ENCODE peak calls at places on chromosomes 13 and 19, in four cellular contexts. L is mucosa of descending colon, T is glutamatergic neuron, B is fibroblast of the aortic adventitia. M is an unnamed sample.
A peak's percentile ranks its signal among the peaks of the same experiment; 100 is the strongest.

GRCh38 chr13:80871481-80871880 is 530.6 kb upstream of the SPRY2 start:
- DNase-seq in T (no peak), L (no peak), B (peak; percentile 4), M (no peak)

GRCh38 chr19:34500656-34501120 is 19.1 kb downstream of the WTIP start:
- DNase-seq in T (no peak), B (no peak), L (no peak), M (peak; percentile 43)

GRCh38 chr13:71274923-71275593 is 591.9 kb downstream of the DACH1 start:
- DNase-seq in T (no peak), L (no peak), B (no peak), M (peak; percentile 47)

GRCh38 chr19:5067666-5068065 is 98.8 kb downstream of the KDM4B start:
- DNase-seq in B (no peak), L (no peak), T (no peak), M (no peak)

GRCh38 chr13:37429976-37430375 is 168.6 kb downstream of the POSTN start:
- DNase-seq in L (no peak), B (peak; percentile 87), T (no peak), M (no peak)

GRCh38 chr13:76917096-76917495 is 30.9 kb upstream of the KCTD12 start:
- DNase-seq in L (no peak), T (no peak), B (peak; percentile 92), M (no peak)

GRCh38 chr19:4904481-4904880 is 1.8 kb upstream of the ARRDC5 start:
- DNase-seq in L (no peak), T (no peak), B (no peak), M (no peak)

GRCh38 chr13:67769063-67769986 is 539.2 kb upstream of the PCDH9 start:
- DNase-seq in B (no peak), T (no peak), L (peak; percentile 37), M (no peak)

GRCh38 chr19:21496876-21497275 is 8.5 kb upstream of the ZNF429 start:
- DNase-seq in L (no peak), B (no peak), T (no peak), M (no peak)

GRCh38 chr13:67841071-67841470 is 610.9 kb upstream of the PCDH9 start:
- DNase-seq in T (no peak), L (peak; percentile 38), B (no peak), M (no peak)

GRCh38 chr13:23865898-23866297 is 23.3 kb downstream of the MIPEP start:
- DNase-seq in L (no peak), T (no peak), B (no peak), M (no peak)

GRCh38 chr19:46288896-46289588 is 7.8 kb upstream of the HIF3A start:
- DNase-seq in L (no peak), T (no peak), B (peak; percentile 88), M (no peak)

GRCh38 chr13:71374471-71375041 is 492.4 kb downstream of the DACH1 start:
- DNase-seq in T (no peak), B (no peak), L (no peak), M (no peak)

GRCh38 chr13:38223093-38223492 is 126.6 kb upstream of the UFM1 start:
- DNase-seq in T (no peak), L (no peak), B (peak; percentile 40), M (no peak)

GRCh38 chr13:73715910-73716257 is 418.3 kb downstream of the KLF12 start:
- DNase-seq in B (no peak), T (no peak), L (no peak), M (peak; percentile 35)

GRCh38 chr19:17318966-17319365 is 9.6 kb downstream of the DDA1 start:
- DNase-seq in L (no peak), T (no peak), B (no peak), M (no peak)

GRCh38 chr13:23470706-23471610 is 37.5 kb upstream of the SACS start:
- DNase-seq in B (no peak), L (no peak), T (no peak), M (no peak)

GRCh38 chr19:23991170-23991569 is 76.5 kb downstream of the ZNF726 start:
- DNase-seq in L (no peak), T (no peak), B (peak; percentile 4), M (no peak)

GRCh38 chr13:46124967-46125933 is 20.4 kb upstream of the CPB2 start:
- DNase-seq in T (no peak), L (no peak), B (no peak), M (no peak)

GRCh38 chr19:45733160-45733810 is at the start of gene MEIOSIN:
- DNase-seq in L (peak; percentile 62), B (no peak), T (no peak), M (no peak)

GRCh38 chr13:22235285-22235949 is 564.5 kb downstream of the FGF9 start:
- DNase-seq in B (no peak), L (no peak), T (no peak), M (no peak)

GRCh38 chr19:41422955-41423354 is 4.2 kb downstream of the B3GNT8 start:
- DNase-seq in T (no peak), L (no peak), B (no peak), M (no peak)

GRCh38 chr13:110233181-110233641 is 73.7 kb downstream of the COL4A1 start:
- DNase-seq in B (peak; percentile 96), T (no peak), L (no peak), M (no peak)

GRCh38 chr19:3520166-3521103 is 14.3 kb downstream of the FZR1 start:
- DNase-seq in T (peak; percentile 14), L (no peak), B (no peak), M (no peak)
- TF ChIP-seq CTCF in T (no peak), L (no peak), B (no peak), M (no peak)

GRCh38 chr13:50685491-50685890 is 158.0 kb downstream of the DLEU7 start:
- DNase-seq in B (peak; percentile 41), L (no peak), T (no peak), M (no peak)

GRCh38 chr13:50684366-50684765 is 159.1 kb downstream of the DLEU7 start:
- DNase-seq in L (no peak), T (no peak), B (no peak), M (no peak)

GRCh38 chr13:50690020-50690419 is 153.5 kb downstream of the DLEU7 start:
- DNase-seq in T (no peak), B (no peak), L (no peak), M (no peak)

GRCh38 chr13:50686547-50686946 is 156.9 kb downstream of the DLEU7 start:
- DNase-seq in T (no peak), B (no peak), L (no peak), M (peak; percentile 19)

DNA sequence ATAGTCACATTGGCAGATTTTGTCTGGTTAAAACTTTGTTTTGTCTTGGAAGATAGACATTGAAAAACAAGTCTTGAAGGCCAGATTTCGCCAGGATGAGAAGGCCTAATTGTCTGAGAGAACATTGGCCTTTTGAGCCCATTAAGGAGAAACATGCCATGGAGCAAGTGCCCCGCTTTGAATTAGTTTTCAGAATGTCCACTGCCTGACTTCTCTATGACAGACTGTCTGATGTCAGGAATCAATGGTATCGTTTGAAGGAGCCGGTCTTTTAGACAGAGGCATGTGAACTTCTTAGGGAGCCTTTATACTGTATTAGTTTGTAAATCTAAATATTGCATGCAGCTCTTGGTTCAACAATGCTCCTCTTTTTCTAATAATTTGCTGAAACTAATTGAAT is 155.9 kb downstream of the DLEU7 start:
- DNase-seq in T (no peak), B (no peak), L (no peak), M (no peak)
- TF ChIP-seq CTCF in T (no peak), B (no peak), L (no peak), M (no peak)

GRCh38 chr19:13846533-13847032 is 30.4 kb upstream of the NANOS3 start:
- DNase-seq in L (peak; percentile 95), B (peak; percentile 75), T (no peak), M (peak; percentile 94)

GRCh38 chr19:13849277-13849676 is 27.7 kb upstream of the NANOS3 start:
- DNase-seq in T (no peak), B (no peak), L (peak; percentile 53), M (no peak)

GRCh38 chr19:13848811-13849241 is 28.1 kb upstream of the NANOS3 start:
- DNase-seq in B (no peak), T (no peak), L (no peak), M (no peak)

GRCh38 chr19:13847900-13848677 is 28.8 kb upstream of the NANOS3 start:
- DNase-seq in T (no peak), B (no peak), L (no peak), M (no peak)

GRCh38 chr19:13847033-13847899 is 29.7 kb upstream of the NANOS3 start:
- DNase-seq in B (peak; percentile 93), L (peak; percentile 95), T (peak; percentile 86), M (peak; percentile 83)
- TF ChIP-seq CTCF in B (peak; percentile 12), L (peak; percentile 29), T (peak; percentile 29), M (no peak)

GRCh38 chr19:38952395-38953165 is 21.8 kb downstream of the MRPS12 start:
- DNase-seq in T (peak; percentile 45), L (no peak), B (no peak), M (peak; percentile 76)
- TF ChIP-seq CTCF in T (peak; percentile 35), L (no peak), B (no peak), M (peak; percentile 56)

DNA sequence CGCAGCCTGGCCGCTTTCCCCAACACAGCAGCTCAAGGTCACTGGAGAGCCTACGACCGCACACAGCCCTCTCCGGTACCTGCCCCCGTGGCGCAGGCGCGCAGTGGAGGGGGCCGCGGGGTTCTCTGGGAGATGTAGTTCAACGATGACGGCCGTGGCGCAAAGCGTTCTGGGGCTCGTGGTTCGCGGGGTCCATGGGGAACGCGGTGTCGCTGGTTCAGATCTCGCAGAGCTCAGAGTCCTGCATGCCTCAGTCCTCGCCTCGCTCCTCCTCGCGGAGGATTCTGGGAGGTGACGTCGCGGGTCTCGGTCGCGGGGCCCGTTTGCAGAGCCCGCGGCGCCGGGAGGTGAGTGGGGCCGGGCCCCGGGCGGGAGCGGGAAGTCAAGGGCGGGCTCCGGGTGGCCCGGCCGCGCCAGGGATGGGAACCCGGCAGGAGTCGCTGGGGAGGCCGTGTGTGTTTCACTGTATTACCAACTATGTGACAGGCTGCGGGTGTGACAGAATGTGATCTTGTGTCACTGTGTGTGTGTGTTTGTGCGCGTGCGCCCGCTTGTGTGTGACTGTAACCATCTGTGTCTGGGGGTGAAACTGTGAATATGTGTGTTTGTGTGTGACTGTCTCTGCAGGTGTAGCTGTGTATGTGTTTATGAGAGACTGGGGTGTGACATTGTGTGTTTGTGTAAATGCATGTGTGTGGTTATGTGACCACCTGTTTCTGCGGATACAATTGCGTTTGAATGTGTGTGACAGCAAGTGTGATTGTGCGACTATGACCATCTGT is at the start of gene ZNF527:
- DNase-seq in B (peak; percentile 95), L (peak; percentile 98), T (peak; percentile 99), M (peak; percentile 96)
- TF ChIP-seq CTCF in B (no peak), L (peak; percentile 19), T (no peak), M (no peak)

GRCh38 chr13:82976499-82976898 is 905.8 kb downstream of the SLITRK1 start:
- DNase-seq in T (no peak), B (peak; percentile 15), L (no peak), M (no peak)
- TF ChIP-seq CTCF in T (no peak), B (peak; percentile 32), L (no peak), M (no peak)

GRCh38 chr19:31110331-31110730 is 238.9 kb downstream of the TSHZ3 start:
- DNase-seq in B (peak; percentile 70), T (no peak), L (no peak), M (no peak)
- TF ChIP-seq CTCF in B (peak; percentile 57), T (no peak), L (no peak), M (no peak)

GRCh38 chr13:83190020-83190419 is 692.3 kb downstream of the SLITRK1 start:
- DNase-seq in T (no peak), B (no peak), L (no peak), M (no peak)
- TF ChIP-seq CTCF in T (no peak), B (no peak), L (no peak), M (no peak)

DNA sequence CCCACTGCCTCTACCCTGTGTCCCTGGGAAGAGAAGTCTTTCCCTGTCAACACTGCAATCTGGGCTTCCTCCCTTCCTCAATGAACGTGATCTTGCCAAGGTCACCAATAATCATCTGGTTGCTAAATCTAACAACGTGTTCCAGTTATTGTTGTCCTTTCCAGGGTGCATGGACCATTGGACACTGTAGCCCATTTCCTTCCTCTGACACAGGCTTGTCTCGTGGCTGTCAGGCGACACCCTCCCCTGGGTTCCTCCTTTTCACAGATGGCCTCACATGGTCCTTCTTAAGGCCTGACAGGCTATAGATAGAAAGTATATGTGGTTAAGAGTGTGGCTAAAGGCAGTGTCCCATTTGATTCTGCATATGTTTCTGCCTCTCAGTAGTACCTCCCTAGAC is 67.7 kb upstream of the STARD13 start:
- DNase-seq in L (peak; percentile 58), T (no peak), B (no peak), M (peak; percentile 59)
- TF ChIP-seq CTCF in L (no peak), T (no peak), B (no peak), M (no peak)

M was measured in GM13976.